ENCODE peak calls at places on chromosomes 1 and 21, in ten cellular contexts. One of them, this sample, is unnamed.

GRCh38 chr1:247448107-247448778 is 9.7 kb downstream of the OR2B11 start:
- DNase-seq in astrocyte of the cerebellum: peak; percentile 8
- DNase-seq in OCI-LY7: no peak
- DNase-seq in mammary epithelial cell: peak; percentile 31
- DNase-seq in body of pancreas: peak; percentile 64
- DNase-seq in cardiac fibroblast: peak; percentile 76
- DNase-seq in endodermal cell: peak; percentile 84
- DNase-seq in RWPE2: no peak
- DNase-seq in pancreas: no peak
- DNase-seq in fibroblast of pulmonary artery: peak; percentile 67
- DNase-seq in this sample: no peak

GRCh38 chr1:227432981-227433380 is 114.7 kb upstream of the CDC42BPA start:
- DNase-seq in astrocyte of the cerebellum: no peak
- DNase-seq in OCI-LY7: no peak
- DNase-seq in mammary epithelial cell: no peak
- DNase-seq in body of pancreas: no peak
- DNase-seq in cardiac fibroblast: no peak
- DNase-seq in endodermal cell: no peak
- DNase-seq in RWPE2: no peak
- DNase-seq in pancreas: no peak
- DNase-seq in fibroblast of pulmonary artery: no peak
- DNase-seq in this sample: no peak

GRCh38 chr21:26099610-26100219 is 70.9 kb downstream of the APP start:
- DNase-seq in astrocyte of the cerebellum: no peak
- DNase-seq in OCI-LY7: no peak
- DNase-seq in mammary epithelial cell: no peak
- DNase-seq in body of pancreas: no peak
- DNase-seq in cardiac fibroblast: peak; percentile 62
- DNase-seq in endodermal cell: no peak
- DNase-seq in RWPE2: no peak
- DNase-seq in pancreas: no peak
- DNase-seq in fibroblast of pulmonary artery: peak; percentile 53
- DNase-seq in this sample: peak; percentile 82

GRCh38 chr1:46714976-46715375 is 3.9 kb downstream of the EFCAB14 start:
- DNase-seq in astrocyte of the cerebellum: no peak
- DNase-seq in OCI-LY7: no peak
- DNase-seq in mammary epithelial cell: no peak
- DNase-seq in body of pancreas: no peak
- DNase-seq in cardiac fibroblast: no peak
- DNase-seq in endodermal cell: no peak
- DNase-seq in RWPE2: no peak
- DNase-seq in pancreas: no peak
- DNase-seq in fibroblast of pulmonary artery: no peak
- DNase-seq in this sample: no peak

GRCh38 chr1:113536182-113536780 is 146.0 kb downstream of the MAGI3 start:
- DNase-seq in astrocyte of the cerebellum: no peak
- DNase-seq in OCI-LY7: no peak
- DNase-seq in mammary epithelial cell: peak; percentile 20
- DNase-seq in body of pancreas: no peak
- DNase-seq in cardiac fibroblast: peak; percentile 46
- DNase-seq in endodermal cell: no peak
- DNase-seq in RWPE2: no peak
- DNase-seq in pancreas: no peak
- DNase-seq in fibroblast of pulmonary artery: peak; percentile 54
- DNase-seq in this sample: no peak

GRCh38 chr1:89605692-89606091 is 27.2 kb upstream of the LRRC8C start:
- DNase-seq in astrocyte of the cerebellum: peak; percentile 46
- DNase-seq in OCI-LY7: no peak
- DNase-seq in mammary epithelial cell: peak; percentile 85
- DNase-seq in body of pancreas: no peak
- DNase-seq in cardiac fibroblast: peak; percentile 88
- DNase-seq in endodermal cell: no peak
- DNase-seq in RWPE2: peak; percentile 70
- DNase-seq in pancreas: no peak
- DNase-seq in fibroblast of pulmonary artery: peak; percentile 80
- DNase-seq in this sample: no peak

GRCh38 chr1:173064011-173064410 is 13.3 kb upstream of the TNFSF18 start:
- DNase-seq in astrocyte of the cerebellum: no peak
- DNase-seq in OCI-LY7: no peak
- DNase-seq in mammary epithelial cell: peak; percentile 23
- DNase-seq in body of pancreas: no peak
- DNase-seq in cardiac fibroblast: no peak
- DNase-seq in endodermal cell: no peak
- DNase-seq in RWPE2: no peak
- DNase-seq in pancreas: no peak
- DNase-seq in fibroblast of pulmonary artery: no peak
- DNase-seq in this sample: no peak

GRCh38 chr1:69433073-69433472 is 134.6 kb upstream of the LRRC7 start:
- DNase-seq in astrocyte of the cerebellum: peak; percentile 11
- DNase-seq in OCI-LY7: no peak
- DNase-seq in mammary epithelial cell: peak; percentile 84
- DNase-seq in body of pancreas: no peak
- DNase-seq in cardiac fibroblast: no peak
- DNase-seq in endodermal cell: no peak
- DNase-seq in RWPE2: no peak
- DNase-seq in pancreas: no peak
- DNase-seq in fibroblast of pulmonary artery: no peak
- DNase-seq in this sample: no peak

DNA sequence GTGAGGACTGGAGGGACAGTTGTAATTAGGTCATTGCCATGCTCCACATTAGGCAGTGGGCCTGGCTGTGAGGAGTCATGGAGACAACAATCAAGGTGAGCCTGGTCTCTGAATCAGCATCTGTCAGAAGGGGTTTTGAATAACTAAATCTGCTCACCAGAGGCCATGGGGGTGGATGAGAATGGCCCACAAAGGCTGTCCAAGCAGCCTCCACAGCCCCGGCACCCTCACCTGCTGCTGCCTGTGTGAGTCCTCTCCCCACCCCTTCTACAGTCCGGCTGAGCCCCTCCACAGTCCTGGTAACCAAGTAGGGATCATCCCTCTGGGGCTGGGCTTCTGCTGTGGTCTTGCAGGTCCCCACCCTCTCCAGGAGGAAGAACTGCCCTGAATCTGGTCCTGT is 2.3 kb downstream of the DPT start:
- DNase-seq in astrocyte of the cerebellum: no peak
- DNase-seq in OCI-LY7: no peak
- DNase-seq in mammary epithelial cell: no peak
- DNase-seq in body of pancreas: no peak
- DNase-seq in cardiac fibroblast: no peak
- DNase-seq in endodermal cell: no peak
- DNase-seq in RWPE2: no peak
- DNase-seq in pancreas: no peak
- DNase-seq in fibroblast of pulmonary artery: no peak
- DNase-seq in this sample: no peak
- H3K4me3 ChIP-seq in astrocyte of the cerebellum: no peak overlapping the region
- H3K4me3 ChIP-seq in OCI-LY7: no peak overlapping the region
- H3K4me3 ChIP-seq in mammary epithelial cell: no peak overlapping the region
- H3K4me3 ChIP-seq in body of pancreas: no peak overlapping the region
- H3K4me3 ChIP-seq in cardiac fibroblast: no peak overlapping the region
- H3K4me3 ChIP-seq in endodermal cell: no peak overlapping the region
- H3K4me3 ChIP-seq in RWPE2: no peak overlapping the region
- H3K4me3 ChIP-seq in pancreas: no peak overlapping the region
- H3K4me3 ChIP-seq in fibroblast of pulmonary artery: no peak overlapping the region
- H3K4me3 ChIP-seq in this sample: no peak overlapping the region

GRCh38 chr1:223012176-223012788 is 130.8 kb downstream of the TLR5 start:
- DNase-seq in astrocyte of the cerebellum: no peak
- DNase-seq in OCI-LY7: no peak
- DNase-seq in mammary epithelial cell: no peak
- DNase-seq in body of pancreas: no peak
- DNase-seq in cardiac fibroblast: no peak
- DNase-seq in endodermal cell: no peak
- DNase-seq in RWPE2: no peak
- DNase-seq in pancreas: no peak
- DNase-seq in fibroblast of pulmonary artery: no peak
- DNase-seq in this sample: no peak

GRCh38 chr1:223008808-223009207 is 134.2 kb downstream of the TLR5 start:
- DNase-seq in astrocyte of the cerebellum: no peak
- DNase-seq in OCI-LY7: no peak
- DNase-seq in mammary epithelial cell: no peak
- DNase-seq in body of pancreas: no peak
- DNase-seq in cardiac fibroblast: no peak
- DNase-seq in endodermal cell: no peak
- DNase-seq in RWPE2: no peak
- DNase-seq in pancreas: no peak
- DNase-seq in fibroblast of pulmonary artery: no peak
- DNase-seq in this sample: no peak

GRCh38 chr1:223009421-223009820 is 133.6 kb downstream of the TLR5 start:
- DNase-seq in astrocyte of the cerebellum: no peak
- DNase-seq in OCI-LY7: no peak
- DNase-seq in mammary epithelial cell: no peak
- DNase-seq in body of pancreas: no peak
- DNase-seq in cardiac fibroblast: no peak
- DNase-seq in endodermal cell: no peak
- DNase-seq in RWPE2: no peak
- DNase-seq in pancreas: no peak
- DNase-seq in fibroblast of pulmonary artery: no peak
- DNase-seq in this sample: no peak

GRCh38 chr1:223010552-223011229 is 132.4 kb downstream of the TLR5 start:
- DNase-seq in astrocyte of the cerebellum: peak; percentile 37
- DNase-seq in OCI-LY7: no peak
- DNase-seq in mammary epithelial cell: no peak
- DNase-seq in body of pancreas: no peak
- DNase-seq in cardiac fibroblast: peak; percentile 29
- DNase-seq in endodermal cell: no peak
- DNase-seq in RWPE2: no peak
- DNase-seq in pancreas: no peak
- DNase-seq in fibroblast of pulmonary artery: no peak
- DNase-seq in this sample: peak; percentile 14

DNA sequence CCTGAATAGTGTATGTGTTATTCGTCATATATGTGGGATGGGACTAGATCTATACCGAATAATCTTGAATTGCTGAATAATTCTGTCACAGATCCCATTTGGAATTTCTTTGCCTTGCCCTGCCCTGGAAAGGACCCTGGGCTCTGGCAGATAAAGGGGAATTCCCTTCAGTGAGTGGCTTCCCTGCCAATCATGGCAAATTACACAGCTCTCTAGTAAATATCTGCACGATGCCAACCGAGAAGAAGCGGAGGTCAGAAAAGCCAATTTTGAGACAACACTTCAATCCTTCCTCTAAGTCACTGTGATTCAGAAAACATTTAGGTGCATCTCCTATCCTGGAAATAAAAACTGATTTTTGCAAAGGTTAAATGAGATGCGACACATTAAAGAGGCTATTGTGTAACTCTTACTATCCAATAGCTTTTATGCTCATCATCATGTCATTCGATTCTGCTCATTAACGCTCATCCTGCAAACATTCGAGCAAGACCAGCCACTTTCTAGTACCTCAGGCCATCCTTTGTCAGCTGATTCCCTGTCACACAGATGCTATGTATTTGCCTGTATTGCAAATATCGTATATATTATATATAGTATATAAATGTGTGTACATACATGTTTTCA is 131.7 kb downstream of the TLR5 start:
- DNase-seq in astrocyte of the cerebellum: no peak
- DNase-seq in OCI-LY7: no peak
- DNase-seq in mammary epithelial cell: peak; percentile 6
- DNase-seq in body of pancreas: no peak
- DNase-seq in cardiac fibroblast: no peak
- DNase-seq in endodermal cell: peak; percentile 58
- DNase-seq in RWPE2: no peak
- DNase-seq in pancreas: no peak
- DNase-seq in fibroblast of pulmonary artery: no peak
- DNase-seq in this sample: no peak
- H3K4me3 ChIP-seq in astrocyte of the cerebellum: no peak overlapping the region
- H3K4me3 ChIP-seq in OCI-LY7: no peak overlapping the region
- H3K4me3 ChIP-seq in mammary epithelial cell: no peak overlapping the region
- H3K4me3 ChIP-seq in body of pancreas: no peak overlapping the region
- H3K4me3 ChIP-seq in cardiac fibroblast: no peak overlapping the region
- H3K4me3 ChIP-seq in endodermal cell: peak overlapping the region; percentile 43
- H3K4me3 ChIP-seq in RWPE2: no peak overlapping the region
- H3K4me3 ChIP-seq in pancreas: no peak overlapping the region
- H3K4me3 ChIP-seq in fibroblast of pulmonary artery: no peak overlapping the region
- H3K4me3 ChIP-seq in this sample: no peak overlapping the region

DNA sequence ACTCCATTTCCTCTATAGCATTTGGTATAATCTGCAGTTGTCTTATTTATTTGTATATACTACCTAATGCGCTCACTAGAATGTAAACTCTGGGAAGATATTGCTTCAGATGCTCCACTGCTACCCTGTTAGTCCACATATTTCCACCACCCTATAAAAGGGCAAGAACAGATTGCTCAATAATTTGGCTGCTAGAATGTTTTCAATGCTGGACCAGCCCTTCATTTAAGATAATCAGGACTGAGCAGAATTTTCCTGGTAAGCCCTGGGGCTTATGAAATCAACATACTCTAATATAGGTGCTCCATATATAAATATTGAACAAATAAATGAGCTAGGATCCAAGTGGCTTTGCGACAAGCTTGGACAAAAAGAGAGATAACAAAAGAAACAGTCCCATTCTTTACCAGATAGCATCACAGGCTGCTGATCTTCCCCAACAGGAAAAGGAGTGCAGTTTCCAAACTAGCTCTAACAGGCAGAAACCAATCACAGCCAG is 8.4 kb downstream of the BCAR3 start:
- DNase-seq in astrocyte of the cerebellum: no peak
- DNase-seq in OCI-LY7: no peak
- DNase-seq in mammary epithelial cell: no peak
- DNase-seq in body of pancreas: no peak
- DNase-seq in cardiac fibroblast: peak; percentile 77
- DNase-seq in endodermal cell: no peak
- DNase-seq in RWPE2: no peak
- DNase-seq in pancreas: no peak
- DNase-seq in fibroblast of pulmonary artery: peak; percentile 81
- DNase-seq in this sample: no peak
- H3K4me3 ChIP-seq in astrocyte of the cerebellum: no peak overlapping the region
- H3K4me3 ChIP-seq in OCI-LY7: no peak overlapping the region
- H3K4me3 ChIP-seq in mammary epithelial cell: no peak overlapping the region
- H3K4me3 ChIP-seq in body of pancreas: no peak overlapping the region
- H3K4me3 ChIP-seq in cardiac fibroblast: no peak overlapping the region
- H3K4me3 ChIP-seq in endodermal cell: no peak overlapping the region
- H3K4me3 ChIP-seq in RWPE2: no peak overlapping the region
- H3K4me3 ChIP-seq in pancreas: no peak overlapping the region
- H3K4me3 ChIP-seq in fibroblast of pulmonary artery: no peak overlapping the region
- H3K4me3 ChIP-seq in this sample: no peak overlapping the region

GRCh38 chr1:220810179-220810653 is 23.5 kb downstream of the MTARC1 start:
- DNase-seq in astrocyte of the cerebellum: peak; percentile 38
- DNase-seq in OCI-LY7: peak; percentile 66
- DNase-seq in mammary epithelial cell: no peak
- DNase-seq in body of pancreas: peak; percentile 82
- DNase-seq in cardiac fibroblast: peak; percentile 88
- DNase-seq in endodermal cell: peak; percentile 90
- DNase-seq in RWPE2: no peak
- DNase-seq in pancreas: peak; percentile 92
- DNase-seq in fibroblast of pulmonary artery: peak; percentile 88
- DNase-seq in this sample: peak; percentile 38
- H3K4me3 ChIP-seq in astrocyte of the cerebellum: no peak overlapping the region
- H3K4me3 ChIP-seq in OCI-LY7: no peak overlapping the region
- H3K4me3 ChIP-seq in mammary epithelial cell: no peak overlapping the region
- H3K4me3 ChIP-seq in body of pancreas: no peak overlapping the region
- H3K4me3 ChIP-seq in cardiac fibroblast: peak overlapping the region; percentile 29
- H3K4me3 ChIP-seq in endodermal cell: no peak overlapping the region
- H3K4me3 ChIP-seq in RWPE2: no peak overlapping the region
- H3K4me3 ChIP-seq in pancreas: peak overlapping the region; percentile 22
- H3K4me3 ChIP-seq in fibroblast of pulmonary artery: peak overlapping the region; percentile 25
- H3K4me3 ChIP-seq in this sample: no peak overlapping the region

This sample was measured in AG09309.